ENCODE peak calls at places on chromosomes 16 and 17, in seven cellular contexts. R, H, O, X, V, L and K are unnamed samples.

GRCh38 chr16:76277099-76278030 is at the start of gene CNTNAP4:
- DNase-seq in L (no peak), H (peak), R (no peak), O (no peak), V (peak), X (no peak), K (no peak)

GRCh38 chr16:57192146-57192545 is 6.0 kb downstream of the RSPRY1 start:
- DNase-seq in L (no peak), V (no peak), R (no peak), O (no peak), H (no peak), X (no peak), K (no peak)

GRCh38 chr16:66135376-66135775 is 231.1 kb upstream of the CDH5 start:
- DNase-seq in V (peak), X (peak), H (peak), L (no peak), O (no peak), R (no peak), K (peak)

GRCh38 chr16:27334874-27335273 is 21.1 kb downstream of the IL4R start:
- DNase-seq in R (no peak), H (no peak), X (no peak), L (no peak), V (no peak), O (no peak), K (no peak)

GRCh38 chr16:21100447-21100846 is 50.2 kb downstream of the DNAH3 start:
- DNase-seq in H (no peak), R (no peak), L (no peak), O (no peak), X (no peak), V (no peak), K (no peak)

GRCh38 chr16:85370881-85371651 is 242.1 kb upstream of the GSE1 start:
- DNase-seq in V (peak), O (peak), L (no peak), H (peak), R (no peak), X (no peak), K (no peak)

GRCh38 chr17:75459590-75460267 is 3.3 kb downstream of the TMEM94 start:
- DNase-seq in O (no peak), X (no peak), R (no peak), H (no peak), L (no peak), V (no peak), K (no peak)

GRCh38 chr17:68385490-68386215 is 71.6 kb downstream of the WIPI1 start:
- DNase-seq in R (no peak), H (no peak), O (no peak), X (no peak), L (no peak), V (no peak), K (peak)

GRCh38 chr17:43217614-43218087 is 6.0 kb downstream of the TMEM106A start:
- DNase-seq in O (no peak), V (no peak), X (no peak), H (no peak), R (no peak), L (no peak), K (no peak)

GRCh38 chr17:55304171-55304859 is 39.6 kb downstream of the HLF start:
- DNase-seq in V (no peak), R (no peak), H (no peak), X (no peak), O (no peak), L (no peak), K (no peak)

GRCh38 chr16:81745704-81746558 is 33.2 kb upstream of the PLCG2 start:
- DNase-seq in X (peak), H (peak), V (peak), L (no peak), R (peak), O (peak), K (no peak)

GRCh38 chr17:39668141-39668924 is at the start of gene PNMT:
- DNase-seq in X (peak), H (peak), L (no peak), O (peak), R (peak), V (peak), K (no peak)

GRCh38 chr17:63425478-63425877 is 20.6 kb downstream of the CYB561 start:
- DNase-seq in L (no peak), X (peak), H (peak), V (peak), O (peak), R (peak), K (peak)

DNA sequence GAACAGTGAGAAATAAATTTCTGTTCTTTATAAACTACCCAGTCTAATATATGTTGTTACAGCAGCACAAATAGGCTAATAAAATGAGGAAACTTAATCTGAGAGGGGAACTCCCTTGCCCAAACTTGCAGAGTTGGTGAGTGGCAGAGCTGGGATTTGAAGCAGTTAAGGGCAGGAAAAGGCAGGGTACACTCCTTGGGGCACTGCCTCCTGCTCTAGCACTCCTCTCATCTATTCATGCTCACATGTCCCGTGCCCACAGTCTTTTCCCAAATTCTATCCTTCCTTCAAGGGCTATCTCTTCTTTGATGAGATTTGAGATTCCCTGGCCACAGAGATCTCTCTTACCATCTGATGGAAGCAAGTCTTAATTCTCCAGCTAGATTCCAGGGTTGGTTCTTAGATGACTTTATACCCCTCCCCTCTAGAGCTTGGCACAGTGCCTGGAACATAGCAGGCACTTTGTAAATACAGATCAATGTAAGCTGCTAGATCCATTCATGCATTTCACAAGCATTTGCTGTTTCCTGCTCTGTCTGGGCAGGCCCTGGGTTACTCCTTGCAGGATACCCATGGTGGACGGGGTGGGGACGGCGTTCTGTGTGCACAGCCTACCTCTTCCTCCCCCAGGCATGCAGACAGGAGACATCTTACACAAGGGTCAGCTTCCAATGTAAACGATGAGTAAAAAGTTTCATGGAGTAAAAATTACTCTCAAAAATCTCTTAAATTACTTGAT is 39.2 kb upstream of the ABCC12 start:
- DNase-seq in V (no peak), O (no peak), X (peak), H (no peak), L (no peak), R (no peak), K (no peak)
- H3K27ac ChIP-seq in V (no peak), O (no peak), X (no peak), H (no peak), L (no peak), R (no peak), K (no peak)

DNA sequence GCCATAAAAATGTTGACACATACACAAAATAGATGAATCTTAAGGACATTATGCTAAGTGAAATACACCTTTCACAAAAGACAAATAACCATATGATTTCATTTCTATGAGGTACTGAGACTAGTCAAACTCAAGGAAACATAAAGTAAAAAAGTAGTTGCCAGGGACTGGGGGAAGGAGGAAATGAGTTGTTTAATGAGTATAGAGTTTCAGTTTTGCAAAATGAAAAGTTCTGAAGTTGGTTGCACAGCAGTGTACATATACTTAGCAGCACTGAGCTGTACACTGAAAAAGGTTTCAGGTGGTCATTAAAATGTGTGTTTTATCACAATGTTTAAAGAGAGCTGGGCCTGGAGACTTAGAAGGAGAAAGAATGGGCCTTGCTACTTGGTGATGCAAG is 4.7 kb upstream of the SLC13A2 start:
- DNase-seq in H (no peak), X (no peak), O (no peak), L (no peak), R (no peak), V (no peak), K (no peak)
- H3K27ac ChIP-seq in H (no peak), X (no peak), O (no peak), L (no peak), R (no peak), V (no peak), K (no peak)

DNA sequence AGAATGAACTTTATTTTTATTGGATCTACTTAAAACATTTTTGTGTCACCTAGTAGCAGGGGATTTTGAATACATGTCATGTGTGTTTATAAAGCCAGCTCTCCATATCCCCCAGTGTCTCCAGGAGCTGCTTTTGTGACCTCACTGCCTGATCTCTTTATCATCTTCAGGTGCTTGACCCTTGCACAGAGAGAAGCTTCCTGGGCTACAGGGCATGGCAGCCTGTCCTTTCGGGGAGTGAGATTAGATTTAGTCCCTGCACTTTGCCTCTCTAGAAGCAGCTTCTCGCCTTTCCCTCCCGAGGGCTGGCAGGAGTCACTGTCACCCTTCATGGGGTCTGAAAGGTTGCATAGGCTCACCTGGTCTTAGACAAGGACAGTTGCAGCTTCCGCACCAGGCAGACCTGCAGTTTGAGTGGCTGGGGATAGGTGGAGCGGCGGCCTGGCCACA is 42.7 kb downstream of the PGS1 start:
- DNase-seq in X (no peak), O (no peak), R (no peak), V (no peak), L (no peak), H (no peak), K (no peak)
- H3K27ac ChIP-seq in X (no peak), O (no peak), R (no peak), V (no peak), L (no peak), H (no peak), K (peak)

GRCh38 chr17:58219789-58220183 is 731 bp upstream of the MKS1 start:
- DNase-seq in V (no peak), O (no peak), H (no peak), R (no peak), X (no peak), L (no peak), K (no peak)
- H3K27ac ChIP-seq in V (peak), O (peak), H (no peak), R (peak), X (peak), L (no peak), K (no peak)

GRCh38 chr16:86880316-86881117 is 302.2 kb downstream of the FOXL1 start:
- DNase-seq in L (no peak), R (no peak), V (no peak), X (no peak), H (no peak), O (no peak), K (no peak)

GRCh38 chr16:86881118-86881510 is 302.8 kb downstream of the FOXL1 start:
- DNase-seq in O (no peak), V (no peak), R (no peak), X (no peak), H (no peak), L (no peak), K (no peak)

GRCh38 chr16:86884256-86884655 is 305.9 kb downstream of the FOXL1 start:
- DNase-seq in R (no peak), O (no peak), H (no peak), L (no peak), V (no peak), X (no peak), K (no peak)

GRCh38 chr16:86883583-86884188 is 305.3 kb downstream of the FOXL1 start:
- DNase-seq in O (no peak), H (no peak), L (no peak), X (no peak), V (no peak), R (no peak), K (no peak)

DNA sequence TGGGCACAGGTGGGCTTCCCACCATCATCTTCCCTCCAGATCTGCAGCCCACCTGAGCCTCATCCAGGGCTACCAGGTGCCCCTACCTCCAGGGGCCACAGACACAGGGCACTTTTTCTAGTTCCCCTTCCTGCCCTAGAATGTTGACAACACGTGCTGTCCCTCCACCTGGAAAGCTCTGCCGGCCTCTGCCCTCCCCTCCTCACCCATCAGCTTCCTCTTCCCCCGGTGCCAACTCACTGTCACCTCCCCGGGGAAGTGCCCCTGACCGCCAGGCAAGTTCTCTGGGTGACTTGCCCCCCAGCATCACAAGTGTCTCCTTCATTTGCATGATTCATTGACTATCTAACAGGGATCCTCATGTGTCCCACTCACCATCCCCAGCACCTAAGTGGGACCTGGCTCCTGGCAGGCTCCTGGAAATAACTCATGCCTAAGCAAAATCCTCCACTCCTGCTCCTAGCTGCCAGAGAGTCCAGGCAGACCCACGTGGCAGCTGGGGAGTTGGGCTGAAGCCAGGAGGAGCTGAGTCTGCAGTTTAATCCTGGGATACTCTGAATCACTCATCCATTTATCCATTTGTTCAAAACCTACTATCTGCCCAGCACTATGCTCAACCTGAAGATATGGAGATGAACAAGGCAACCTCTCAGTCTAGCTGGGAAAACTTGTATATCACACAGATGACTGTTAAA is 304.4 kb downstream of the FOXL1 start:
- DNase-seq in H (no peak), R (no peak), L (no peak), V (peak), X (peak), O (no peak), K (no peak)
- H3K27ac ChIP-seq in H (no peak), R (no peak), L (no peak), V (no peak), X (no peak), O (no peak), K (no peak)

GRCh38 chr17:28384281-28385036 is 13.0 kb downstream of the SARM1 start:
- DNase-seq in H (peak), L (no peak), X (peak), O (peak), V (peak), R (peak), K (no peak)

GRCh38 chr17:28385037-28385797 is 13.7 kb downstream of the SARM1 start:
- DNase-seq in R (no peak), L (no peak), X (peak), H (no peak), O (peak), V (peak), K (no peak)

GRCh38 chr17:28379814-28380571 is 8.5 kb downstream of the SARM1 start:
- DNase-seq in O (peak), H (no peak), X (no peak), L (no peak), V (no peak), R (no peak), K (no peak)

GRCh38 chr17:28381141-28381825 is 9.8 kb downstream of the SARM1 start:
- DNase-seq in L (no peak), O (peak), V (peak), R (no peak), X (no peak), H (no peak), K (no peak)

GRCh38 chr17:28380572-28380907 is 9.0 kb downstream of the SARM1 start:
- DNase-seq in O (no peak), V (no peak), L (no peak), H (no peak), R (no peak), X (no peak), K (no peak)
- H3K27ac ChIP-seq in O (no peak), V (no peak), L (no peak), H (no peak), R (no peak), X (no peak), K (no peak)